ENCODE peak calls at places on chromosomes 1 and 21, in eight cellular contexts. One of them, this sample, is unnamed.

GRCh38 chr1:6273380-6273891 is 12.5 kb upstream of the GPR153 start:
- DNase-seq in CD8-positive, alpha-beta T cell: no peak
- DNase-seq in upper lobe of left lung: no peak
- DNase-seq in foreskin keratinocyte: no peak
- DNase-seq in AG04450: peak
- DNase-seq in tibial nerve: no peak
- DNase-seq in tibial artery: no peak
- DNase-seq in uterus: peak
- DNase-seq in this sample: peak

GRCh38 chr1:63886348-63886747 is 112.5 kb downstream of the ROR1 start:
- DNase-seq in CD8-positive, alpha-beta T cell: no peak
- DNase-seq in upper lobe of left lung: no peak
- DNase-seq in foreskin keratinocyte: no peak
- DNase-seq in AG04450: no peak
- DNase-seq in tibial nerve: no peak
- DNase-seq in tibial artery: no peak
- DNase-seq in uterus: no peak
- DNase-seq in this sample: no peak

GRCh38 chr1:180540697-180541594 is 17.8 kb upstream of the OVAAL start:
- DNase-seq in CD8-positive, alpha-beta T cell: no peak
- DNase-seq in upper lobe of left lung: no peak
- DNase-seq in foreskin keratinocyte: no peak
- DNase-seq in AG04450: no peak
- DNase-seq in tibial nerve: no peak
- DNase-seq in tibial artery: no peak
- DNase-seq in uterus: no peak
- DNase-seq in this sample: no peak

GRCh38 chr1:204651843-204652421 is 33.6 kb downstream of the LRRN2 start:
- DNase-seq in CD8-positive, alpha-beta T cell: no peak
- DNase-seq in upper lobe of left lung: peak
- DNase-seq in foreskin keratinocyte: no peak
- DNase-seq in AG04450: no peak
- DNase-seq in tibial nerve: no peak
- DNase-seq in tibial artery: no peak
- DNase-seq in uterus: no peak
- DNase-seq in this sample: no peak

GRCh38 chr1:204241050-204241449 is 27.3 kb upstream of the GOLT1A start:
- DNase-seq in CD8-positive, alpha-beta T cell: no peak
- DNase-seq in upper lobe of left lung: no peak
- DNase-seq in foreskin keratinocyte: peak
- DNase-seq in AG04450: no peak
- DNase-seq in tibial nerve: no peak
- DNase-seq in tibial artery: no peak
- DNase-seq in uterus: no peak
- DNase-seq in this sample: peak

GRCh38 chr1:39576016-39576657 is 453 bp downstream of the PABPC4 start:
- DNase-seq in CD8-positive, alpha-beta T cell: peak
- DNase-seq in upper lobe of left lung: peak
- DNase-seq in foreskin keratinocyte: no peak
- DNase-seq in AG04450: no peak
- DNase-seq in tibial nerve: no peak
- DNase-seq in tibial artery: no peak
- DNase-seq in uterus: no peak
- DNase-seq in this sample: no peak

GRCh38 chr1:2356911-2357845 is 34.2 kb downstream of the MORN1 start:
- DNase-seq in CD8-positive, alpha-beta T cell: no peak
- DNase-seq in upper lobe of left lung: peak
- DNase-seq in foreskin keratinocyte: no peak
- DNase-seq in AG04450: no peak
- DNase-seq in tibial nerve: no peak
- DNase-seq in tibial artery: peak
- DNase-seq in uterus: no peak
- DNase-seq in this sample: no peak

GRCh38 chr1:184219414-184219813 is 167.4 kb upstream of the C1orf21 start:
- DNase-seq in CD8-positive, alpha-beta T cell: no peak
- DNase-seq in upper lobe of left lung: no peak
- DNase-seq in foreskin keratinocyte: no peak
- DNase-seq in AG04450: no peak
- DNase-seq in tibial nerve: no peak
- DNase-seq in tibial artery: no peak
- DNase-seq in uterus: no peak
- DNase-seq in this sample: no peak

GRCh38 chr1:116805398-116805797 is 51.2 kb downstream of the CD2 start:
- DNase-seq in CD8-positive, alpha-beta T cell: no peak
- DNase-seq in upper lobe of left lung: no peak
- DNase-seq in foreskin keratinocyte: no peak
- DNase-seq in AG04450: no peak
- DNase-seq in tibial nerve: no peak
- DNase-seq in tibial artery: no peak
- DNase-seq in uterus: no peak
- DNase-seq in this sample: no peak

GRCh38 chr1:55402676-55403464 is 187.7 kb upstream of the USP24 start:
- DNase-seq in CD8-positive, alpha-beta T cell: no peak
- DNase-seq in upper lobe of left lung: no peak
- DNase-seq in foreskin keratinocyte: no peak
- DNase-seq in AG04450: no peak
- DNase-seq in tibial nerve: no peak
- DNase-seq in tibial artery: no peak
- DNase-seq in uterus: no peak
- DNase-seq in this sample: no peak

GRCh38 chr21:25323356-25323949 is 283.8 kb downstream of the MRPL39 start:
- DNase-seq in CD8-positive, alpha-beta T cell: no peak
- DNase-seq in upper lobe of left lung: no peak
- DNase-seq in foreskin keratinocyte: no peak
- DNase-seq in AG04450: no peak
- DNase-seq in tibial nerve: no peak
- DNase-seq in tibial artery: no peak
- DNase-seq in uterus: no peak
- DNase-seq in this sample: no peak

GRCh38 chr21:46006547-46007497 is 25.3 kb downstream of the COL6A1 start:
- DNase-seq in CD8-positive, alpha-beta T cell: peak
- DNase-seq in upper lobe of left lung: peak
- DNase-seq in foreskin keratinocyte: no peak
- DNase-seq in AG04450: no peak
- DNase-seq in tibial nerve: no peak
- DNase-seq in tibial artery: no peak
- DNase-seq in uterus: peak
- DNase-seq in this sample: no peak

GRCh38 chr1:41578712-41579335 is 94.3 kb upstream of the EDN2 start:
- DNase-seq in CD8-positive, alpha-beta T cell: no peak
- DNase-seq in upper lobe of left lung: no peak
- DNase-seq in foreskin keratinocyte: no peak
- DNase-seq in AG04450: no peak
- DNase-seq in tibial nerve: no peak
- DNase-seq in tibial artery: no peak
- DNase-seq in uterus: no peak
- DNase-seq in this sample: peak

GRCh38 chr21:42754270-42754933 is 101.0 kb downstream of the PDE9A start:
- DNase-seq in CD8-positive, alpha-beta T cell: no peak
- DNase-seq in upper lobe of left lung: no peak
- DNase-seq in foreskin keratinocyte: no peak
- DNase-seq in AG04450: no peak
- DNase-seq in tibial nerve: no peak
- DNase-seq in tibial artery: no peak
- DNase-seq in uterus: no peak
- DNase-seq in this sample: no peak

GRCh38 chr1:7589080-7589735 is 181.9 kb upstream of the VAMP3 start:
- DNase-seq in CD8-positive, alpha-beta T cell: no peak
- DNase-seq in upper lobe of left lung: no peak
- DNase-seq in foreskin keratinocyte: no peak
- DNase-seq in AG04450: no peak
- DNase-seq in tibial nerve: no peak
- DNase-seq in tibial artery: no peak
- DNase-seq in uterus: no peak
- DNase-seq in this sample: no peak

DNA sequence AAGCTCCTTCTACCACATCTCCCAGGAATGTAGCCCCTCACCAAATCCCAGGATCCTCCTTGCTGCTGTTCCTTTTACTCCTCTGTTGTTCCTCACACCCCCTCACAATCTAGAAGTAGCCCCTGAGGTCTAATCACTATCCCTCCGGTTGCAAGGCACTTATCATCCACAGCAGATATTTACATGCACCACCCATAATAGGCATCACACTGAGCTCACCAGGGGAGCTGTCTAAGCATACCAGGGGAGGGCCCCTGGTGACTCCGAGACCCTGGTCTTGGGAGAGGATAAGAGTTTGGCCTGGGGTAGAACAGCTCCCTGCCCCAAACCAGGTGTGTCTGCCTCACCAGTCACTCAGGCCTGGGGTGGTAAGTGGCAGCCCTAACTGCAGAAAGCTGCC is 37.3 kb upstream of the ZC3H12A start:
- DNase-seq in CD8-positive, alpha-beta T cell: no peak
- DNase-seq in upper lobe of left lung: no peak
- DNase-seq in foreskin keratinocyte: no peak
- DNase-seq in AG04450: no peak
- DNase-seq in tibial nerve: no peak
- DNase-seq in tibial artery: no peak
- DNase-seq in uterus: no peak
- DNase-seq in this sample: no peak
- TF ChIP-seq CTCF in CD8-positive, alpha-beta T cell: no peak
- TF ChIP-seq CTCF in upper lobe of left lung: no peak
- TF ChIP-seq CTCF in foreskin keratinocyte: no peak
- TF ChIP-seq CTCF in AG04450: no peak
- TF ChIP-seq CTCF in tibial nerve: no peak
- TF ChIP-seq CTCF in tibial artery: no peak
- TF ChIP-seq CTCF in uterus: no peak
- TF ChIP-seq CTCF in this sample: no peak

GRCh38 chr1:9651565-9652378 is at the start of gene PIK3CD:
- DNase-seq in CD8-positive, alpha-beta T cell: peak
- DNase-seq in upper lobe of left lung: peak
- DNase-seq in foreskin keratinocyte: no peak
- DNase-seq in AG04450: no peak
- DNase-seq in tibial nerve: no peak
- DNase-seq in tibial artery: no peak
- DNase-seq in uterus: no peak
- DNase-seq in this sample: peak

GRCh38 chr1:9653783-9654517 is 2.4 kb downstream of the PIK3CD start:
- DNase-seq in CD8-positive, alpha-beta T cell: peak
- DNase-seq in upper lobe of left lung: no peak
- DNase-seq in foreskin keratinocyte: no peak
- DNase-seq in AG04450: no peak
- DNase-seq in tibial nerve: no peak
- DNase-seq in tibial artery: no peak
- DNase-seq in uterus: no peak
- DNase-seq in this sample: no peak

GRCh38 chr1:9653195-9653782 is 1.8 kb downstream of the PIK3CD start:
- DNase-seq in CD8-positive, alpha-beta T cell: peak
- DNase-seq in upper lobe of left lung: no peak
- DNase-seq in foreskin keratinocyte: no peak
- DNase-seq in AG04450: no peak
- DNase-seq in tibial nerve: no peak
- DNase-seq in tibial artery: no peak
- DNase-seq in uterus: no peak
- DNase-seq in this sample: no peak

GRCh38 chr1:9652379-9653194 is 1.1 kb downstream of the PIK3CD start:
- DNase-seq in CD8-positive, alpha-beta T cell: peak
- DNase-seq in upper lobe of left lung: peak
- DNase-seq in foreskin keratinocyte: no peak
- DNase-seq in AG04450: no peak
- DNase-seq in tibial nerve: no peak
- DNase-seq in tibial artery: no peak
- DNase-seq in uterus: no peak
- DNase-seq in this sample: no peak

GRCh38 chr1:9651220-9651564 is 339 bp upstream of the PIK3CD start:
- DNase-seq in CD8-positive, alpha-beta T cell: no peak
- DNase-seq in upper lobe of left lung: no peak
- DNase-seq in foreskin keratinocyte: no peak
- DNase-seq in AG04450: no peak
- DNase-seq in tibial nerve: no peak
- DNase-seq in tibial artery: no peak
- DNase-seq in uterus: no peak
- DNase-seq in this sample: no peak
- H3K27ac ChIP-seq in CD8-positive, alpha-beta T cell: peak
- H3K27ac ChIP-seq in upper lobe of left lung: peak
- H3K27ac ChIP-seq in foreskin keratinocyte: no peak
- H3K27ac ChIP-seq in AG04450: no peak
- H3K27ac ChIP-seq in tibial nerve: peak
- H3K27ac ChIP-seq in tibial artery: no peak
- H3K27ac ChIP-seq in uterus: no peak
- H3K27ac ChIP-seq in this sample: no peak

DNA sequence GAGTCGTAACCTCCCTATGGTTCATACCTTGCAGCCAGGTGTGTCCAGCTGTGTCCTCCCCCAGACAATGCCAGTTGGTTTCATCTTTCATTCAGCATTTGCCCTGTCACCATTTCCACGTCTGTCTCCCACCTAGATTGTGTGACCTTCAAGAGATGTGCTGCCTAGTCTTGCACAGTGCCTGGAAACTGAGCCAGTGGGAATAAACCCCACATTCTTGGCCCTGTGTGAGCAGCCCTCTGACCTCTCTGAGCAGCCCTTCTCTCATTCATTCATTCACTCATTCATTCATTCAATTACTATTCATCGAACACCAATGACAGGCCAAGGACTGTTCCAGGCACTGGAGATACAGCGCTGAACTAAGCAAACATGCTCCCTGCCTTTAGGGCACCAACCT is 115.7 kb downstream of the GRIK3 start:
- DNase-seq in CD8-positive, alpha-beta T cell: no peak
- DNase-seq in upper lobe of left lung: no peak
- DNase-seq in foreskin keratinocyte: no peak
- DNase-seq in AG04450: no peak
- DNase-seq in tibial nerve: no peak
- DNase-seq in tibial artery: no peak
- DNase-seq in uterus: no peak
- DNase-seq in this sample: no peak
- TF ChIP-seq CTCF in CD8-positive, alpha-beta T cell: no peak
- TF ChIP-seq CTCF in upper lobe of left lung: no peak
- TF ChIP-seq CTCF in foreskin keratinocyte: no peak
- TF ChIP-seq CTCF in AG04450: no peak
- TF ChIP-seq CTCF in tibial nerve: no peak
- TF ChIP-seq CTCF in tibial artery: no peak
- TF ChIP-seq CTCF in uterus: no peak
- TF ChIP-seq CTCF in this sample: no peak

DNA sequence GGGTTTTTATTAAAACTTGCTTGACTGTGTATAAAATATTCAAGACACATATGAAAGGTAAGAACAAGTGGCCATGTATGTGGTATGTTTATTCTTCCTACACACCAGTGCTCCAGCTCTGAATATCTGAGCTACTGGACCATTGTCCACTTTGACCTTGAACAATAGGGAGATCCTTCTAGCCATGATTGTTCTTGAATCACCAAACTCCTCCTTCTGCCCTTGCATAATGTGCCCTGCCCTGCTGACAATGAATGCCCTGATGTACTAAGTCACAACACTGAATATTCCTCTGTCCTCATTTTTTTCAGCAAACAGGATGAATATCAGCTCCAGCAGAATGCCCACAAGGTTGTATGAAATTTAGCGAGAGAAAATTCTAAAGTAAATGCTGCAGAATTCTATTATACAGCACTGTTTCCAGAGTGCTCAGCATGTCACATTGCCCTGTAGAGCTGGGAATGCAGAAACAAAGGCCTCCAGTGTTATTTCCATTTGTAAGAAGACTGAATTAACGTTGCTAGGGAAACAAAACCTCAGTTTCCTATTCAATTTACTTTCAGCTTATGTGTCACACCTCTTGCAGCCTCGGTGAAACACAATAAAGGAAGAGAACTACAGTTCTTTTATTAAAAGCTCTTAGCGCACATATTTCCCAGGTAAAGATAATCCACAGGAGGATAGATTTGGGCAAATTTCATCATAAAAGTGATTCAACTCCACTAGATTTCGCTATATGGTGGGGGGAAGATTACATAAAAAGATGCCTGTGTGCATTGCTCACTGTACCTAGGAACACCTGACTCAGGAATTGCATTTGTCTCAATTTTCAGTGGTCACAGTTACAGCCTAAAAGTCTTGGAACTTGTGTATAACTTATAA is 187.4 kb upstream of the ATP1B1 start:
- DNase-seq in CD8-positive, alpha-beta T cell: no peak
- DNase-seq in upper lobe of left lung: no peak
- DNase-seq in foreskin keratinocyte: no peak
- DNase-seq in AG04450: no peak
- DNase-seq in tibial nerve: no peak
- DNase-seq in tibial artery: no peak
- DNase-seq in uterus: no peak
- DNase-seq in this sample: peak
- H3K27ac ChIP-seq in CD8-positive, alpha-beta T cell: no peak
- H3K27ac ChIP-seq in upper lobe of left lung: no peak
- H3K27ac ChIP-seq in foreskin keratinocyte: no peak
- H3K27ac ChIP-seq in AG04450: no peak
- H3K27ac ChIP-seq in tibial nerve: no peak
- H3K27ac ChIP-seq in tibial artery: no peak
- H3K27ac ChIP-seq in uterus: no peak
- H3K27ac ChIP-seq in this sample: no peak

This sample was measured in RWPE1.